ENCODE peak calls at places on chromosome 15, in four cellular contexts. B is kidney, M is hepatocyte, G is fibroblast of lung. X is an unnamed sample. For H3K4me1 and H3K9me3, the result is how much of the 10 kb centered on the place peaks cover.

GRCh38 chr15:31100738-31101137 is 787 bp downstream of the TRPM1 start:
- DNase-seq in B (no peak), M (no peak), G (no peak), X (peak)

GRCh38 chr15:48858401-48858800 is 19.5 kb upstream of the EID1 start:
- DNase-seq in G (peak), M (no peak), B (no peak), X (no peak)

GRCh38 chr15:52031542-52031941 is 12.5 kb downstream of the MAPK6 start:
- DNase-seq in B (no peak), G (no peak), M (peak), X (no peak)

GRCh38 chr15:95972136-95972553 is 358.4 kb upstream of the NR2F2 start:
- DNase-seq in G (peak), B (no peak), M (peak), X (no peak)

GRCh38 chr15:60917469-60918130 is 311.5 kb downstream of the RORA start:
- DNase-seq in M (peak), B (peak), G (peak), X (peak)

GRCh38 chr15:34793901-34794300 is 1.4 kb downstream of the ACTC1 start:
- DNase-seq in M (no peak), G (no peak), B (no peak), X (no peak)

GRCh38 chr15:96285306-96285705 is 45.2 kb upstream of the NR2F2 start:
- DNase-seq in G (peak), M (no peak), B (peak), X (no peak)

GRCh38 chr15:100307241-100307855 is 34.4 kb downstream of the ADAMTS17 start:
- DNase-seq in M (no peak), G (no peak), B (no peak), X (no peak)

GRCh38 chr15:74422723-74423442 is 10.9 kb downstream of the SEMA7A start:
- DNase-seq in G (peak), M (no peak), B (no peak), X (no peak)

GRCh38 chr15:99911824-99912223 is 178.6 kb upstream of the LYSMD4 start:
- DNase-seq in B (no peak), M (no peak), G (peak), X (no peak)

GRCh38 chr15:88794001-88794400 is 9.2 kb upstream of the ACAN start:
- DNase-seq in B (no peak), G (no peak), M (no peak), X (no peak)

GRCh38 chr15:98776607-98777281 is 128.4 kb downstream of the IGF1R start:
- DNase-seq in G (peak), B (peak), M (peak), X (no peak)

GRCh38 chr15:98773616-98774015 is 125.3 kb downstream of the IGF1R start:
- DNase-seq in G (no peak), M (no peak), B (no peak), X (no peak)

GRCh38 chr15:98772895-98773294 is 124.6 kb downstream of the IGF1R start:
- DNase-seq in B (no peak), G (no peak), M (no peak), X (no peak)

GRCh38 chr15:98775498-98776230 is 127.3 kb downstream of the IGF1R start:
- DNase-seq in M (no peak), G (no peak), B (no peak), X (no peak)

GRCh38 chr15:98774756-98775497 is 126.6 kb downstream of the IGF1R start:
- DNase-seq in M (peak), G (no peak), B (no peak), X (no peak)
- H3K4me1 ChIP-seq in M (under half), G (under half), B (under half), X (half or more)

GRCh38 chr15:63983071-63983711 is 63.1 kb downstream of the DAPK2 start:
- DNase-seq in B (no peak), G (no peak), M (no peak), X (peak)
- H3K9me3 ChIP-seq in B (under half), G (under half), M (under half), X (under half)

GRCh38 chr15:92908369-92909057 is 8.4 kb downstream of the CHD2 start:
- DNase-seq in B (no peak), G (no peak), M (no peak), X (no peak)

GRCh38 chr15:92906038-92906437 is 5.9 kb downstream of the CHD2 start:
- DNase-seq in M (no peak), G (no peak), B (no peak), X (no peak)

GRCh38 chr15:92906563-92907081 is 6.5 kb downstream of the CHD2 start:
- DNase-seq in G (no peak), B (no peak), M (peak), X (no peak)

GRCh38 chr15:92907880-92908279 is 7.8 kb downstream of the CHD2 start:
- DNase-seq in M (peak), G (peak), B (no peak), X (no peak)

GRCh38 chr15:92907229-92907628 is 7.1 kb downstream of the CHD2 start:
- DNase-seq in G (no peak), B (no peak), M (no peak), X (no peak)
- H3K4me1 ChIP-seq in G (under half), B (under half), M (half or more), X (under half)

DNA sequence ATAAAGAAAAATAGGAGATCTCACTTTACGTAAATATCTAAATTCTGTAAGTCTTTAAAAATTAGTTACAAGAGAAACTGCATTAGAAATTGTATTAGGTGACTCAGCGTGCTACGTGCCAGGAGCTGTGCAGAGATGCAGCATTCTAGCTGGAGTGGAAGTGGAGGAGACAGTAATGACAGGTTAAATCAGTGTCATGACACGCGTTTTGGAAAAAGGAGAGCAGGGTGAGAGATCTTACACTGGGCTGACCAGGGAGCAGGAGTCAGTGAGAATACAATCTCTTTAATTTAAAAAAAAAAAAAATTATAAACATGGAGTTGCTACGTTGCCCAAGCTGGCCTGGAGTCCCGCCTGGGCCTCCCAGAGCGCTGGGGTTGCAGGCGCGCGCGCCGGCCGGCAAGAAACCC is 623 bp downstream of the TUBGCP5 start:
- DNase-seq in B (no peak), M (peak), G (peak), X (no peak)
- H3K9me3 ChIP-seq in B (under half), M (under half), G (under half), X (under half)

GRCh38 chr15:70505411-70505919 is 257.9 kb downstream of the UACA start:
- DNase-seq in B (no peak), M (peak), G (peak), X (no peak)

GRCh38 chr15:70503073-70503745 is 260.1 kb downstream of the UACA start:
- DNase-seq in G (no peak), M (no peak), B (no peak), X (no peak)

GRCh38 chr15:70504988-70505387 is 258.4 kb downstream of the UACA start:
- DNase-seq in M (no peak), B (no peak), G (no peak), X (no peak)

GRCh38 chr15:70503798-70504304 is 259.5 kb downstream of the UACA start:
- DNase-seq in B (no peak), G (no peak), M (no peak), X (no peak)

DNA sequence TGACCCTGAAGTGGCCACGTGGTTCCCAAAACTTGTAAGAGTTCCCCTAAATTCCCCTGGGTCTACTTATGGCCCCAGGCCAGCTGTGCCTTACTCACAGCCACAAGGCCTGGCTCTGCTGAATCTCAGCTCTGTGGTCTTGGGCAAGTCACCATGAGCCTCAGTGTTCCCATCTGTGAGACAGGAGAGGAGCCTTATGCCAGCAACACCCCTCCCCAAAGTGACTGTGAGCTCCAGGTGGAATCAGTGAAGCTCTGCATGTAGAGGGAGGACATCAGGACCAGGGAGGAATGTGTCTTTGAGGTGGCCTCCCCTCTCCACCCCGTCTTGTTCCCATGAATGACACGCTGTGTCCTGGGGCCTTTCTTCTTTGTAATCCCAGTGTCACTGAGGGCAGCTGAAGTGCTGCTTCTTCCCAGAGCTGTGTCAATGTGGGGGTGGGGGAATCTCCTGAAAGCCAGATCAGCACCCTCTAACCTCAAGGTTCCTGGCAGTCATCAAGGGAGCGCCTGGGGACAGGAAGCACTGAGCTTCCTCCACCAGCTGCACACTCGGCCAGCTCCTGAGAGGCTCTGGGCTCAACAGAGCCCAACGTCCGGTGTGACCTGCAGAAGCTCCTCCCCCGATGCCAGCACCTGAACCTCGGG is 258.9 kb downstream of the UACA start:
- DNase-seq in G (peak), B (peak), M (no peak), X (peak)
- H3K4me1 ChIP-seq in G (under half), B (under half), M (under half), X (under half)

DNA sequence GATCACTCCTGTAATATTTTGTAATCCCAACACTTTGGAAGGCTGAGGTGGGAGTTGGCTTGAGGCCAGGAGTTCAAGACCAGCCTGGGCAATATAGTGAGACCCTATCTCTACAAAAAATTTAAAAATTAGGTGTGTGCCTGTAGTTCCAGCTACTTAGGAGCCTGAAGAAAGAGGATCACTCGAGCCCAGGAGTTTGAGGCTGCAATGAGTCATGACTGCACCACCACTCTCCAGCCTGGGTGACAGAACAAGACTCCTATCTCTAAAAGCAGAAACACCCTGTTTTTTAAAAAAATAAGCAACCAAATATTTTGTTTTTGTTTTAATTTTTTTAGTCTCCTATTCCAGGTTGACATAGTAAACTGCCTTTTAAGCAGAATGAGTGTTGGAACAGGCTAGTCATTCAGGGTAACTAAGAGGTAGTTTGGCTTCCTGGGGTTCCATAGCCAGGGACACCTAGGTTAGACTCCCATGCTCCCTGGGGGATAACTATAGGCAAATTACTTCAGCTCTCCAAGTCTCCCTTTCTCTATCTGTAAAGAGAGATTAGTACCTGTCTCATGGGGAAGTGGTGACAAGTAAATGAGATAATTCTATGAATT is 114.6 kb upstream of the C15orf61 start:
- DNase-seq in M (no peak), G (no peak), B (no peak), X (no peak)
- H3K9me3 ChIP-seq in M (under half), G (under half), B (under half), X (under half)

DNA sequence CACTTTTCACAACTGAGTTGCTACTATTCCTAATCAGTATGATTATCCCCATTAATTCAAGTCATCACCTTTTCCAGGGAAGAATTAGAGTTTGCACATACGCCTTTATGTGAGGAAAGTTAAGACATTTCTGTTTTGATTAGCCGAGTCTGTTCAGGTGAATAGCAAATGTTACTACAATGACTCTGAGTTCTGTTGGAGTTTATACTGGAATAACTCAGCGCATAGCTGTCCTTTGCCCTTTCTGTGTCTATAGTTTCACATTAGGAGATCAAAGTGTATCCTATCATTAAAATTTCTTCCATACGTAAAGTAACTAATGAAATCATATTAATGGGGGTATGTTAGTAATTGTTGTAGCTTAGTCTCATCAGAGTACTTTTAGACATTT is 4.9 kb downstream of the RAB8B start:
- DNase-seq in G (no peak), B (no peak), M (no peak), X (no peak)
- H3K4me1 ChIP-seq in G (under half), B (under half), M (under half), X (half or more)

DNA sequence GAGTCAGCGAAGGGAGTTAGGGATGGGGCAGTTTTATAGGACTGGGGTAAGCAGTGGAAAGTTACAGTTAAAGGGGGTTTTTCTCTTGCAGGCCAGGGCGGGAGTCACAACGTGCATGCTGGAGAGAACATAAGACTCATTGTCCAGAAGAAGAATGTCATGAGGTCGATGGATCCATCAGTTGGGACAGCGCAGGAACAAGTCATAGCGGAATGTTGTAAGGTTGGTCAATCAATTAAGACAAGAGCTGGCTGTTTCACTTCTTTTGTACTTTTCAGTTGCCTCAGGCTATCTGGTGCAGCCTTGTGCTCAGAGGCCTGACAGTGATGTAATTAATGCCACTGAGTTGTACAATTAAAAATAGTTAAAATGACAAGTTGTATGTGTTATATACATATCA is 165.6 kb downstream of the OCA2 start:
- DNase-seq in M (no peak), G (no peak), B (no peak), X (no peak)
- H3K9me3 ChIP-seq in M (under half), G (under half), B (under half), X (under half)

GRCh38 chr15:59300618-59301139 is 72.0 kb downstream of the MYO1E start:
- DNase-seq in M (no peak), G (peak), B (no peak), X (no peak)
- H3K4me1 ChIP-seq in M (under half), G (under half), B (under half), X (under half)